ENCODE peak calls at places on chromosomes 3 and 15, in seven cellular contexts. M is effector memory CD4-positive, alpha-beta T cell; B is CD4-positive, alpha-beta memory T cell; W is spleen; V is neuronal stem cell; Y is uterus; F is left lung. Z is an unnamed sample.
A peak's percentile ranks its signal among the peaks of the same experiment; 100 is the strongest.

GRCh38 chr3:172148702-172149565 is 109.6 kb downstream of the FNDC3B start:
- DNase-seq in M (no peak), B (no peak), W (no peak), V (no peak), Y (no peak), F (no peak), Z (no peak)

GRCh38 chr15:57370929-57371328 is 5.4 kb upstream of the CGNL1 start:
- DNase-seq in M (no peak), B (no peak), W (no peak), V (no peak), Y (no peak), F (no peak), Z (no peak)

GRCh38 chr15:85582719-85583089 is 202.3 kb downstream of the AKAP13 start:
- DNase-seq in M (peak; percentile 52), B (peak; percentile 76), W (peak; percentile 91), V (no peak), Y (peak; percentile 66), F (peak; percentile 73), Z (peak; percentile 73)

GRCh38 chr3:36892457-36893136 is 52.3 kb downstream of the TRANK1 start:
- DNase-seq in M (no peak), B (no peak), W (peak; percentile 68), V (no peak), Y (no peak), F (no peak), Z (no peak)

GRCh38 chr15:33068007-33068441 is 126.5 kb downstream of the FMN1 start:
- DNase-seq in M (no peak), B (no peak), W (no peak), V (no peak), Y (no peak), F (peak; percentile 87), Z (no peak)

GRCh38 chr3:183774631-183775030 is 50.7 kb downstream of the MAP6D1 start:
- DNase-seq in M (no peak), B (no peak), W (no peak), V (no peak), Y (no peak), F (no peak), Z (no peak)

GRCh38 chr3:66948041-66948440 is 50.1 kb upstream of the KBTBD8 start:
- DNase-seq in M (no peak), B (no peak), W (no peak), V (no peak), Y (no peak), F (no peak), Z (no peak)

GRCh38 chr3:2099779-2100191 is 1.1 kb downstream of the CNTN4 start:
- DNase-seq in M (no peak), B (no peak), W (no peak), V (no peak), Y (no peak), F (no peak), Z (no peak)

GRCh38 chr15:88956906-88957305 is 43.7 kb upstream of the MFGE8 start:
- DNase-seq in M (no peak), B (no peak), W (no peak), V (no peak), Y (no peak), F (no peak), Z (no peak)

GRCh38 chr3:14329116-14329830 is 73.1 kb upstream of the SLC6A6 start:
- DNase-seq in M (no peak), B (no peak), W (peak; percentile 31), V (peak; percentile 69), Y (no peak), F (no peak), Z (no peak)

GRCh38 chr15:100230784-100231183 is 111.0 kb downstream of the ADAMTS17 start:
- DNase-seq in M (no peak), B (no peak), W (no peak), V (no peak), Y (no peak), F (no peak), Z (no peak)

GRCh38 chr3:143793971-143794370 is 54.3 kb downstream of the SLC9A9 start:
- DNase-seq in M (no peak), B (no peak), W (no peak), V (no peak), Y (no peak), F (no peak), Z (no peak)

GRCh38 chr3:197029511-197030167 is at the start of gene MELTF:
- DNase-seq in M (peak; percentile 46), B (peak; percentile 69), W (peak; percentile 89), V (peak; percentile 76), Y (peak; percentile 72), F (peak; percentile 71), Z (peak; percentile 71)

DNA sequence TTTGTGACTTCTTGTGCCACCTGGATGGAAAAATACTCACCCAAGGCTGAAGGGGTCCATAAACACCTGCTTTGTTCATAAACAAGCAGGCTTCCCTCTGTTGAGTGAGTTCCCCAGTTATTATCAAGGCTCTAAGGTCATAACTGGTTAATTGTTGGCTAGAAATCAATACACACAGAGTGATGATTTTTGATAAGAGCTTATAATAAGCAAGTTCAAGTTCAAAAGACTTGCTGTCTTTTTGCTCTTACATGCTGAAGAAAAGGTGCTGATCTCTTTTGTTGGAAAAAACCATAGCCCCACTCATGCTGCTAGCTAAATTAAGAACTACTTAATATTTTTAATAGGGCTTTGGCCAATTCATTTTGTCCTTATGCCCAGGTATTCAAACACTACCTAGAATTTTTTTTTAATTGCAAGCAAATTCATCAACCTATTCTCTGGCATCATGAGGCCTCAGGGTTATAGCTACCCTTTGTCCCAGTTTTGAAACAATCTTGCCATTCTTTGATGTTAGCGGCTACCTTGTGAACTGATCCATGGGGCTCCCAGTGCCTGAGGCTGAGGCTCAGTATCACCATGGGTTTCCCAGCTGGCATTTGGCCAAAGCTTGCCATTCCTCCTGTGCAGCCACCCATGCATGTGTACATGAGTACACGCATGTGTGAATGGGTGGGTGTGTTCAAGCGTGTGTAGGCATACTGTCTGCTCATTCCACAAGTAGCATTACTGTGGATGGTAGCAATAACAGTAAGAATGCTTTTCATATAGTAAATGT is 127.6 kb upstream of the LPP start:
- DNase-seq in M (no peak), B (no peak), W (no peak), V (no peak), Y (no peak), F (no peak), Z (peak; percentile 23)
- H3K36me3 ChIP-seq in M (no peaks in the 10 kb centered on the region), B (no peaks in the 10 kb centered on the region), W (no peaks in the 10 kb centered on the region), V (no peaks in the 10 kb centered on the region), Y (no peaks in the 10 kb centered on the region), F (no peaks in the 10 kb centered on the region), Z (no peaks in the 10 kb centered on the region)

GRCh38 chr15:63260786-63261185 is 16.6 kb upstream of the APH1B start:
- DNase-seq in M (no peak), B (no peak), W (no peak), V (no peak), Y (no peak), F (no peak), Z (no peak)
- H3K36me3 ChIP-seq in M (peaks cover 62% of the 10 kb centered on the region), B (peaks cover 47% of the 10 kb centered on the region), W (peaks cover 48% of the 10 kb centered on the region), V (peaks cover 9% of the 10 kb centered on the region), Y (no peaks in the 10 kb centered on the region), F (peaks cover 94% of the 10 kb centered on the region), Z (no peaks in the 10 kb centered on the region)

GRCh38 chr15:70058642-70059360 is 38.9 kb downstream of the TLE3 start:
- DNase-seq in M (no peak), B (no peak), W (peak; percentile 39), V (no peak), Y (no peak), F (no peak), Z (peak; percentile 6)
- H3K36me3 ChIP-seq in M (peaks cover 97% of the 10 kb centered on the region), B (peaks cover 98% of the 10 kb centered on the region), W (peaks cover 97% of the 10 kb centered on the region), V (peaks cover 61% of the 10 kb centered on the region), Y (no peaks in the 10 kb centered on the region), F (peaks cover 100% of the 10 kb centered on the region), Z (peaks cover 69% of the 10 kb centered on the region)

GRCh38 chr15:58632789-58633188 is 116.7 kb downstream of the ADAM10 start:
- DNase-seq in M (no peak), B (no peak), W (no peak), V (no peak), Y (no peak), F (no peak), Z (no peak)

GRCh38 chr15:58629625-58630024 is 119.9 kb downstream of the ADAM10 start:
- DNase-seq in M (no peak), B (no peak), W (no peak), V (no peak), Y (no peak), F (no peak), Z (no peak)

GRCh38 chr15:58627706-58628105 is 121.8 kb downstream of the ADAM10 start:
- DNase-seq in M (no peak), B (peak; percentile 43), W (no peak), V (no peak), Y (no peak), F (no peak), Z (no peak)

GRCh38 chr15:58628206-58629057 is 121.1 kb downstream of the ADAM10 start:
- DNase-seq in M (no peak), B (peak; percentile 31), W (no peak), V (no peak), Y (no peak), F (no peak), Z (no peak)

DNA sequence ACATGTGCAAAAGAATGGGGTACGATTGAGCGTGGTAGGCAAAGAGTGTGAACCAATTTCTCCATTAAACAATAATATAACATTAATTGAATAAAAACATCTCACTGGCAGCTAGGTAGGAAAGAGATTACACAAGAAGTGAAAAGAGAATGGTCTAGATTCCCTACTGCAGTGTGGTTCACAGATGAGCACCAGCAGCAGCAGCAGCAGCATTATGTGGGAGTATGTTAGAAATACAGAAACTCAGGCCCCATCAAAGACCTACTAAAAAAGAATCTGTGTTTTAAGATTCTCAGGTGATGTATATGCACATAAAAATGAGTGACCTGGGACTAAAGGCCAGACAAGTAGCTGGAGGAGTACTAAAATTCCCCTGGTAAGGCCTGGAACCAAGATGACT is 118.2 kb downstream of the ADAM10 start:
- DNase-seq in M (no peak), B (no peak), W (no peak), V (no peak), Y (no peak), F (no peak), Z (no peak)
- H3K36me3 ChIP-seq in M (no peaks in the 10 kb centered on the region), B (no peaks in the 10 kb centered on the region), W (peaks cover 2% of the 10 kb centered on the region), V (peaks cover 3% of the 10 kb centered on the region), Y (no peaks in the 10 kb centered on the region), F (peaks cover 38% of the 10 kb centered on the region), Z (peaks cover 18% of the 10 kb centered on the region)

Z was measured in BE2C.